ENCODE peak calls at places on chromosomes 6 and 20, in four cellular contexts. B, H, J and N are unnamed samples.

GRCh38 chr6:45952546-45952945 is 63.1 kb downstream of the CLIC5 start:
- DNase-seq in B (no peak), H (no peak), J (no peak), N (peak; percentile 22)

GRCh38 chr6:4607026-4607704 is 169.0 kb upstream of the CDYL start:
- DNase-seq in B (peak; percentile 29), H (no peak), J (no peak), N (peak; percentile 93)

GRCh38 chr20:2652724-2653510 is 485 bp downstream of the NOP56 start:
- DNase-seq in B (no peak), H (peak; percentile 53), J (peak; percentile 40), N (peak; percentile 58)

GRCh38 chr20:17716331-17716730 is 16.6 kb downstream of the BANF2 start:
- DNase-seq in B (no peak), H (no peak), J (no peak), N (peak; percentile 37)

GRCh38 chr6:32108094-32108627 is 977 bp downstream of the TNXB start:
- DNase-seq in B (no peak), H (peak; percentile 62), J (peak; percentile 74), N (peak; percentile 47)

GRCh38 chr6:37891072-37891471 is 71.5 kb downstream of the ZFAND3 start:
- DNase-seq in B (no peak), H (no peak), J (no peak), N (no peak)

GRCh38 chr20:50111120-50111828 is 1.7 kb downstream of the UBE2V1 start:
- DNase-seq in B (no peak), H (no peak), J (no peak), N (no peak)

GRCh38 chr6:41779793-41780622 is at the start of gene FRS3:
- DNase-seq in B (peak; percentile 87), H (peak; percentile 98), J (peak; percentile 97), N (peak; percentile 99)

GRCh38 chr6:8556370-8557018 is 121.1 kb upstream of the SLC35B3 start:
- DNase-seq in B (no peak), H (no peak), J (no peak), N (no peak)

GRCh38 chr6:93036835-93037234 is 382.5 kb downstream of the EPHA7 start:
- DNase-seq in B (no peak), H (no peak), J (no peak), N (no peak)
- TF ChIP-seq CTCF in B (peak; percentile 30), H (no peak), J (no peak), N (no peak)

GRCh38 chr6:1418471-1419191 is 29.3 kb downstream of the FOXF2 start:
- DNase-seq in B (no peak), H (no peak), J (no peak), N (no peak)

GRCh38 chr6:1416820-1417219 is 27.4 kb downstream of the FOXF2 start:
- DNase-seq in B (no peak), H (no peak), J (no peak), N (no peak)

GRCh38 chr6:1416191-1416764 is 26.9 kb downstream of the FOXF2 start:
- DNase-seq in B (no peak), H (no peak), J (no peak), N (no peak)

GRCh38 chr6:1415416-1416063 is 26.2 kb downstream of the FOXF2 start:
- DNase-seq in B (no peak), H (no peak), J (no peak), N (no peak)

DNA sequence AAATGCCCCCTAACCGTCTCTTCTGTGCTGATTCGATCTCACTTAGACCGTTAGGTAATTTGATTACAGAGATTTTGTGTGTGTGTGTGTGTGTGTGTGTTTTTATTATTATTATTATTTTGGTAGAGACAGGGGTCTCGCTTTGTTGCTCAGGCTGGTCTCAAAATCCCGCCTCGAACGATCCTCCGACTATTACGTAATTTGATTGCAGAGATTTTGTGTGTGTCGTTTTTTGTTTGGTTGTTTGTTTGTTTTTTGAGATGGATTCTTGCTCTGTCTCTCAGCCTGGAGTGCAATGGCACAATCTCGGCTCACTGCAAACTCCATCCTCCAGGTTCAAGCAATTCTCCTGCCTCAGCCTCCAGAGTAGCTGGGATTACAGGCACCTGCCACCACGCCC is 28.3 kb downstream of the FOXF2 start:
- DNase-seq in B (no peak), H (no peak), J (no peak), N (no peak)
- H3K27me3 ChIP-seq in B (peaks cover 4% of the 10 kb centered on the region), H (peaks cover 7% of the 10 kb centered on the region), J (no peaks in the 10 kb centered on the region), N (no peaks in the 10 kb centered on the region)

GRCh38 chr20:11178946-11179654 is 505.3 kb upstream of the JAG1 start:
- DNase-seq in B (peak; percentile 7), H (no peak), J (no peak), N (no peak)
- TF ChIP-seq CTCF in B (no peak), H (no peak), J (no peak), N (no peak)

DNA sequence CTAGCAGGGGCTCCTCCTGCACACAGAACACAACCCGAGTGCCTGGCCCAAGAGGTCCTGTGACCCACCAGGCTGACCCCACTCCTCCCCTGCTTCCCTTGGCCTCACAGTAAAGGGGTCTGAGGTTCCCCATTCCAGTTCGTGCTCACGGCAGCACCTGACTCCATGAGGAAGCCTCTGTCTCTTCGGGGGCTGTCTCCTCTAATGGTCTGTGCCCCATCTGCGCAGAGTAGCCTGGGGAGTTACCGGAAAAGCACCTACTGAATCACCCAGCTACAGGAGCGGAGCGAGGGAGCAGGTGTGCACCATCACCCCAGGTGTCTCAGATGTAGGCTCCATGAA is 93.2 kb downstream of the ASXL1 start:
- DNase-seq in B (no peak), H (no peak), J (no peak), N (no peak)
- H3K27me3 ChIP-seq in B (no peaks in the 10 kb centered on the region), H (no peaks in the 10 kb centered on the region), J (no peaks in the 10 kb centered on the region), N (no peaks in the 10 kb centered on the region)

GRCh38 chr6:39102024-39102820 is 12.8 kb downstream of the SAYSD1 start:
- DNase-seq in B (peak; percentile 49), H (no peak), J (no peak), N (no peak)
- TF ChIP-seq CTCF in B (peak; percentile 58), H (no peak), J (peak; percentile 41), N (no peak)

DNA sequence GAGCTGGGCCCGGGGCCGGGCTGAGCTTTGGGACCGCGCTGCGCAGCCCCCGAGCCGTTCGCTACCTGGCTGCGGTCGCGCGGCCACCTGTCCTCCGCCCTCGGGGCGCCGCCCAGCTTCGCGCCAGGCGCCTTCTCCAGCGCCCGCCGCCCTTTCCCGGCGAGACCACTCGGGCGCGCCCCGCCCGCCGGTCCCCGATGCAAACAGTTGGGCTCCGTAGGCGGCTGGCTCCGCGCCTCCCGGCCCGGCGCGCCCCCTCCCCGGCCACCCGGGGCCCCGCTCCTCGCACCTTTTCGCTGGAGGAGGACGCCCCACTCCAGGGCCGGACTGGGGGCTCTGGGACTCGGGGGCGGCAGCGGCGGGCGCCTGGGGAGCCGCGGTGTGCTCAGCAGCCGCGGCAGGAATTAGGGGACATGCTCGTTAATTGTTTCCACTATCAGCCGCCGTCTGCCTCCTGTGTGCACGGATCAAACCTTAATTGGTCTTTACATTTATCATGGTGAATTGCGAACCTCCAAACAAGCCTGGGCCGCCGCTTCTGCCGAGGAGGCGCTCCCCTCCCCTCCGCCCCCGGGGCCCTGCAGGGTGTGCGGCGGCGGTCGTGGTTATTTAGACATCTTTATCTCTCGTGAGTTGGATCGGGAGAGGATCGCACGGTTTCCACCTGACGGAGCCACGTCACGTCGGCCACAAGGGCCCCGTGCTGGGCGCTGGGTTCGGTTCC is 916 bp upstream of the CNR1 start:
- DNase-seq in B (no peak), H (no peak), J (no peak), N (no peak)
- H3K27me3 ChIP-seq in B (peaks cover 44% of the 10 kb centered on the region), H (peaks cover 71% of the 10 kb centered on the region), J (no peaks in the 10 kb centered on the region), N (peaks cover 21% of the 10 kb centered on the region)

GRCh38 chr20:63790572-63791168 is 40.4 kb downstream of the ZBTB46 start:
- DNase-seq in B (no peak), H (no peak), J (no peak), N (no peak)
- TF ChIP-seq CTCF in B (no peak), H (no peak), J (no peak), N (no peak)

GRCh38 chr20:61052796-61053442 is 199.1 kb upstream of the CDH4 start:
- DNase-seq in B (no peak), H (no peak), J (no peak), N (no peak)
- H3K27me3 ChIP-seq in B (peaks cover 12% of the 10 kb centered on the region), H (no peaks in the 10 kb centered on the region), J (no peaks in the 10 kb centered on the region), N (no peaks in the 10 kb centered on the region)

DNA sequence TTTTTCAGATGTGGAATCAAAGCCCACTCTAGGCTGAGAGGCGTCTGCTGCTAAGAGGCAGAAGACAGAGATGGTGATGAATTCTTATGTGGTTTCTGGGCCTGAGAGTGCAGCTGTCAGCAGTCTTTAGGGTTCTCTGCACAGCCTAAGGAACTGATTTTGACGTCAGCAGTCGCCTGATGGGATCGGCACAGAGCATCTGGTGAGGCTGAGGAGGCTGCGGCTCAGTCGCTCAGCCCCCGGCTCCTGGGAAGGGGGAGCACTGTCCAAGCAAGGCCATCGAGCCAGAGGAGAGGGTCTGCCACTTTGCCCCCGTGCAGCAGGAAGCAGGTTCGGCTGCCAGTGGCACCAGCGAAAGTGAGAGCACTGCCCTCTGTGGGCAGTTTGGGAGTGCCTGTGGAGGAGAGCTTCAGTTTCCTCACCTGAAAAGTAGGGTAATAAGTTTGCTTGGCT is 92.5 kb downstream of the TCP11 start:
- DNase-seq in B (peak; percentile 61), H (no peak), J (peak; percentile 54), N (no peak)
- TF ChIP-seq CTCF in B (peak; percentile 47), H (no peak), J (no peak), N (no peak)